ENCODE peak calls at places on chromosomes 1 and 21, in six cellular contexts. P, J, A, D, M and G are unnamed samples.

GRCh38 chr1:17573518-17574041 is 34.1 kb downstream of the ARHGEF10L start:
- DNase-seq in P (no peak), J (no peak), A (no peak), D (no peak), M (no peak), G (no peak)

GRCh38 chr1:213486488-213486887 is 435.4 kb downstream of the RPS6KC1 start:
- DNase-seq in P (no peak), J (no peak), A (no peak), D (no peak), M (no peak), G (no peak)

GRCh38 chr1:12433323-12434053 is 184.5 kb downstream of the DHRS3 start:
- DNase-seq in P (peak; percentile 56), J (peak; percentile 59), A (no peak), D (peak; percentile 56), M (peak; percentile 44), G (peak; percentile 31)

GRCh38 chr1:203124546-203125317 is 2.8 kb upstream of the ADORA1 start:
- DNase-seq in P (no peak), J (no peak), A (no peak), D (no peak), M (no peak), G (peak; percentile 21)

GRCh38 chr1:89271616-89272015 is 1.0 kb downstream of the GBP5 start:
- DNase-seq in P (no peak), J (no peak), A (no peak), D (no peak), M (no peak), G (peak; percentile 59)

GRCh38 chr1:167454304-167454928 is 63.9 kb downstream of the CD247 start:
- DNase-seq in P (no peak), J (no peak), A (no peak), D (peak; percentile 75), M (no peak), G (no peak)

GRCh38 chr1:100265562-100265930 is 470 bp upstream of the RTCA start:
- DNase-seq in P (no peak), J (no peak), A (no peak), D (peak; percentile 70), M (no peak), G (no peak)

GRCh38 chr1:197736689-197737088 is 38.6 kb downstream of the DENND1B start:
- DNase-seq in P (no peak), J (no peak), A (no peak), D (no peak), M (no peak), G (no peak)

GRCh38 chr21:41993744-41994143 is 16.4 kb downstream of the ZBTB21 start:
- DNase-seq in P (no peak), J (peak; percentile 39), A (no peak), D (no peak), M (no peak), G (no peak)

GRCh38 chr1:182038220-182038619 is 23.3 kb downstream of the ZNF648 start:
- DNase-seq in P (no peak), J (no peak), A (no peak), D (no peak), M (no peak), G (no peak)

GRCh38 chr21:36211660-36212512 is 55.3 kb downstream of the DOP1B start:
- DNase-seq in P (no peak), J (no peak), A (no peak), D (no peak), M (no peak), G (no peak)

GRCh38 chr1:71365451-71365850 is 284.6 kb upstream of the ZRANB2 start:
- DNase-seq in P (no peak), J (no peak), A (no peak), D (no peak), M (no peak), G (no peak)

GRCh38 chr1:24899581-24900485 is 30.2 kb downstream of the RUNX3 start:
- DNase-seq in P (no peak), J (no peak), A (no peak), D (no peak), M (no peak), G (no peak)

GRCh38 chr1:184947497-184948256 is 26.6 kb downstream of the NIBAN1 start:
- DNase-seq in P (no peak), J (no peak), A (no peak), D (no peak), M (no peak), G (no peak)

GRCh38 chr1:46747683-46748288 is 28.9 kb upstream of the EFCAB14 start:
- DNase-seq in P (peak; percentile 57), J (peak; percentile 29), A (no peak), D (peak; percentile 92), M (peak; percentile 78), G (no peak)

DNA sequence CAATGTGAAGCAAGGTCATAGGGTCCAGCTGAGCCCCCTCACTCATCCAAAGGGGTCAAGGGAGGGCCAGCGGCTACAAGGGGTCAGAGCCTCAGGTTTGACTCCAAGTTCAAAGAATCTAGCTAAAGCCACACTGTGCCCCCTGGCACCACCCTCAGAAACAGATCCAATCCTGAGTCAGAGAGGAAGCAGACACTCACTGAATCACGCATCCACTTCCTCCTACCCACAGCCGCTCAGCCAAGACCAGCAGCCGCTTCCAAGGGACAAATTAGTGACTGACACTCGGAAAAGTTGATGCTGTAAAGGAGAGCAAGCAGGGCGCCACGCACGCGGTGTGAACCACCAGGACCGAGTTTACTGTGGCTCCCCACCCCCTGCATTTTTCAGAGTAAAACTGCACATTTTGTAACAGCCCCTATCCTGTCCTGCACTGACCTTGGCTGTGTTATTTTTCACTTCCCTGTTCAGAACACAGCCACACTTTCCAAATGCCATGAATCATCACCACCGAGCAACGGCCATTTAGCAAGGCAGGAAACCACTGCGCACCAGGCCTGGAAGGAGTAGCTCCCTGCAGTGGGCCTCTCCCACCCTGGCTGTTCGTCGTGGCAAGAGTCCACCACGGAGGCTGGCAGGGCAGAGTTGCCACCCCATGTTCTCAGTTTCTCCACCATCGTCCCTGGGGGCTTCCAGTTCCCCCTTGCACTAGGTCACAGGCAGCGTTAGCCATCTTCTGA is 147.8 kb downstream of the TOMM20 start:
- DNase-seq in P (peak; percentile 67), J (peak; percentile 92), A (peak; percentile 39), D (no peak), M (peak; percentile 79), G (peak; percentile 87)
- H3K4me1 ChIP-seq in P (peaks cover 56% of the 10 kb centered on the region), J (peaks cover 18% of the 10 kb centered on the region), A (peaks cover 35% of the 10 kb centered on the region), D (peaks cover 13% of the 10 kb centered on the region), M (peaks cover 78% of the 10 kb centered on the region), G (peaks cover 87% of the 10 kb centered on the region)

GRCh38 chr1:22089787-22090186 is 37.3 kb downstream of the CDC42 start:
- DNase-seq in P (no peak), J (no peak), A (no peak), D (peak; percentile 80), M (no peak), G (no peak)

GRCh38 chr1:22096036-22096435 is 43.5 kb downstream of the CDC42 start:
- DNase-seq in P (no peak), J (no peak), A (no peak), D (no peak), M (no peak), G (peak; percentile 64)

GRCh38 chr1:22096463-22096862 is 44.0 kb downstream of the CDC42 start:
- DNase-seq in P (no peak), J (no peak), A (no peak), D (no peak), M (no peak), G (no peak)

GRCh38 chr1:22089134-22089571 is 36.6 kb downstream of the CDC42 start:
- DNase-seq in P (no peak), J (no peak), A (no peak), D (no peak), M (no peak), G (no peak)

GRCh38 chr1:22093513-22093912 is 41.0 kb downstream of the CDC42 start:
- DNase-seq in P (no peak), J (no peak), A (no peak), D (no peak), M (no peak), G (no peak)
- H3K27ac ChIP-seq in P (no peak overlapping the region), J (no peak overlapping the region), A (no peak overlapping the region), D (peak overlapping the region; percentile 79), M (no peak overlapping the region), G (no peak overlapping the region)

GRCh38 chr1:7434566-7434965 is 336.5 kb upstream of the VAMP3 start:
- DNase-seq in P (no peak), J (no peak), A (no peak), D (no peak), M (no peak), G (no peak)

GRCh38 chr1:7435276-7436055 is 335.6 kb upstream of the VAMP3 start:
- DNase-seq in P (no peak), J (no peak), A (no peak), D (no peak), M (no peak), G (no peak)

GRCh38 chr1:7432102-7432895 is 338.8 kb upstream of the VAMP3 start:
- DNase-seq in P (no peak), J (no peak), A (no peak), D (no peak), M (no peak), G (no peak)

GRCh38 chr1:7432896-7433380 is 338.2 kb upstream of the VAMP3 start:
- DNase-seq in P (no peak), J (no peak), A (no peak), D (no peak), M (no peak), G (no peak)

DNA sequence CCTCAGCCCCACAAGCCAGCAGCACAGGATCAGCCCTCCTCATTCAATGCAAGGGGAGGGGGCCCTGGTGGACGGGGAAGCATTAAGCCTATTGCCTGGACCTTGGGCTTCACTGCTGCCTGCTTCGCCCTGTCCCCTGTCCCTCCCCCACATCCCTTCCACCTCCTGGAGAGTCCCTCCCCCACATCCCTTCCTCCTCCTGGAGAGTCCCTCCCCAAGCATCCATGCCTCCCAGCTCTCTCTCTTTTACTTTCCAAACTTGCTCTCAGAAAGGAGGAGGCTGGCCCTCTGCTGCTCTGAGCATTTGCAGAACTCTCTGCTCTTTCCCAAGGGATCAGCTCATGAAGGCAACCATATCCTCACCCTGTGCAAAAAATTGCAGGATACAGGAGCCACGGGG is 337.2 kb upstream of the VAMP3 start:
- DNase-seq in P (no peak), J (no peak), A (no peak), D (no peak), M (no peak), G (no peak)
- H3K4me3 ChIP-seq in P (no peak overlapping the region), J (no peak overlapping the region), A (no peak overlapping the region), D (no peak overlapping the region), M (no peak overlapping the region), G (no peak overlapping the region)

GRCh38 chr1:9284061-9284460 is 8.6 kb upstream of the SPSB1 start:
- DNase-seq in P (no peak), J (no peak), A (no peak), D (no peak), M (no peak), G (peak; percentile 21)

GRCh38 chr1:9280015-9280860 is 12.5 kb upstream of the SPSB1 start:
- DNase-seq in P (peak; percentile 55), J (peak; percentile 63), A (peak; percentile 21), D (peak; percentile 43), M (no peak), G (peak; percentile 87)

GRCh38 chr1:9281071-9281827 is 11.4 kb upstream of the SPSB1 start:
- DNase-seq in P (no peak), J (no peak), A (no peak), D (no peak), M (no peak), G (peak; percentile 31)

GRCh38 chr1:9282436-9282955 is 10.2 kb upstream of the SPSB1 start:
- DNase-seq in P (no peak), J (no peak), A (no peak), D (no peak), M (no peak), G (no peak)

DNA sequence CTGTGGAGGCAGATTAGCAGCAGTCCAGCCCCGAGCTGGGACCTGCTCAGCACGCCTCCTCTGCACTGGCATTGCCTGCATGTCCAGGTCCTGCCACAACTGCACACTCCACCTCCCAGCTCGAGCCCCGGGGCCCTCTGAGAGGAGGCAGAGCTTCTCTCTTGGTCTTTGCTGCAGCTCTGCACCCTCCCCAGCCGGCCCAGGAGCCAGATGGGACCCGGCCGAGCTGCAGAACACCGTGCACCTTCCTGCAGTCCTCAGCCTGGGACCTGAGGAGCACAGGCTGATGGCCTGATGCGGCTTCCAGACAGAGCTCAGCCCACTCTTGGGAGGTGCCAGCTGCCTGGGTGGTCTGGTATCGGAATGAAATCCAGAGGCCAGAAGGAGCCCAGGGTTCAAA is 10.8 kb upstream of the SPSB1 start:
- DNase-seq in P (no peak), J (no peak), A (no peak), D (no peak), M (no peak), G (peak; percentile 88)
- H3K4me1 ChIP-seq in P (peaks cover 8% of the 10 kb centered on the region), J (no peaks in the 10 kb centered on the region), A (peaks cover 34% of the 10 kb centered on the region), D (peaks cover 6% of the 10 kb centered on the region), M (peaks cover 14% of the 10 kb centered on the region), G (peaks cover 45% of the 10 kb centered on the region)